ENCODE peak calls at places on chromosomes 16 and 17, in six cellular contexts. W is mesenchymal stem cell, M is mesendoderm, R is H9, L is IMR-90, I is neuronal stem cell. A is an unnamed sample.

GRCh38 chr16:27367463-27368357 is 34.3 kb upstream of the IL21R start:
- DNase-seq in W (peak; percentile 69), M (peak; percentile 78), R (peak; percentile 81), L (peak; percentile 63), I (peak; percentile 56), A (peak; percentile 65)

GRCh38 chr17:14474591-14474990 is 173.7 kb downstream of the HS3ST3B1 start:
- DNase-seq in W (no peak), M (no peak), R (no peak), L (no peak), I (no peak), A (peak; percentile 76)

GRCh38 chr17:57257911-57258885 is 1.9 kb downstream of the MSI2 start:
- DNase-seq in W (peak; percentile 26), M (peak; percentile 78), R (no peak), L (no peak), I (peak; percentile 44), A (peak; percentile 27)

GRCh38 chr16:24996731-24997130 is 18.4 kb downstream of the ARHGAP17 start:
- DNase-seq in W (no peak), M (no peak), R (no peak), L (no peak), I (no peak), A (no peak)

GRCh38 chr17:6669479-6670212 is 18.1 kb downstream of the C17orf100 start:
- DNase-seq in W (no peak), M (peak; percentile 17), R (peak; percentile 58), L (no peak), I (no peak), A (no peak)

GRCh38 chr17:67359960-67360817 is 6.2 kb downstream of the PSMD12 start:
- DNase-seq in W (peak; percentile 18), M (peak; percentile 76), R (no peak), L (peak; percentile 45), I (no peak), A (no peak)

GRCh38 chr16:57000271-57001025 is 11.1 kb downstream of the NLRC5 start:
- DNase-seq in W (peak; percentile 93), M (no peak), R (no peak), L (peak; percentile 97), I (no peak), A (no peak)

GRCh38 chr17:7888184-7888920 is at the start of gene CHD3:
- DNase-seq in W (peak; percentile 68), M (peak; percentile 56), R (peak; percentile 44), L (peak; percentile 21), I (no peak), A (peak; percentile 78)

GRCh38 chr17:17061516-17061915 is 19.3 kb downstream of the MPRIP start:
- DNase-seq in W (no peak), M (no peak), R (peak; percentile 10), L (no peak), I (no peak), A (no peak)

GRCh38 chr16:66403531-66404145 is 23.5 kb upstream of the BEAN1 start:
- DNase-seq in W (no peak), M (no peak), R (no peak), L (no peak), I (no peak), A (no peak)

GRCh38 chr17:60392845-60393702 is 1.1 kb upstream of the USP32 start:
- DNase-seq in W (peak; percentile 74), M (peak; percentile 33), R (no peak), L (peak; percentile 60), I (no peak), A (no peak)

GRCh38 chr16:73020409-73020884 is 27.5 kb downstream of the ZFHX3 start:
- DNase-seq in W (peak; percentile 78), M (no peak), R (no peak), L (peak; percentile 92), I (no peak), A (peak; percentile 45)

GRCh38 chr16:3182608-3183444 is 5.2 kb upstream of the OR1F1 start:
- DNase-seq in W (peak; percentile 65), M (peak; percentile 90), R (peak; percentile 84), L (peak; percentile 55), I (no peak), A (peak; percentile 59)

GRCh38 chr17:10471853-10472252 is 2.5 kb upstream of the MYH4 start:
- DNase-seq in W (peak; percentile 1), M (no peak), R (no peak), L (peak; percentile 3), I (no peak), A (no peak)

GRCh38 chr17:41411072-41411840 is 13.1 kb downstream of the KRT37 start:
- DNase-seq in W (no peak), M (no peak), R (no peak), L (no peak), I (no peak), A (no peak)

GRCh38 chr16:87854053-87854906 is 15.0 kb downstream of the SLC7A5 start:
- DNase-seq in W (no peak), M (no peak), R (no peak), L (no peak), I (no peak), A (no peak)

GRCh38 chr17:36575028-36575427 is 16.7 kb upstream of the DHRS11 start:
- DNase-seq in W (no peak), M (no peak), R (no peak), L (no peak), I (no peak), A (no peak)

GRCh38 chr16:58026139-58026704 is 668 bp downstream of the MMP15 start:
- DNase-seq in W (peak; percentile 61), M (peak; percentile 61), R (no peak), L (peak; percentile 17), I (peak; percentile 43), A (peak; percentile 44)

GRCh38 chr17:63519116-63519881 is 3.9 kb upstream of the KCNH6 start:
- DNase-seq in W (no peak), M (no peak), R (no peak), L (no peak), I (no peak), A (no peak)
- H3K23ac ChIP-seq in W (peak overlapping the region; percentile 23), M (no peak overlapping the region), R (no peak overlapping the region), L (no peak overlapping the region), I (no peak overlapping the region), A (no peak overlapping the region)

GRCh38 chr17:5194346-5194745 is 2.7 kb upstream of the ZNF594 start:
- DNase-seq in W (no peak), M (no peak), R (no peak), L (no peak), I (no peak), A (no peak)

GRCh38 chr17:5191541-5192417 is at the start of gene ZNF594:
- DNase-seq in W (peak; percentile 92), M (peak; percentile 97), R (peak; percentile 99), L (peak; percentile 94), I (peak; percentile 90), A (peak; percentile 89)
- H3K23ac ChIP-seq in W (peak within 1 kb of the TSS; percentile 94), M (no peak within 1 kb of the TSS), R (no peak within 1 kb of the TSS), L (peak within 1 kb of the TSS; percentile 81), I (peak within 1 kb of the TSS; percentile 94), A (no peak within 1 kb of the TSS)

DNA sequence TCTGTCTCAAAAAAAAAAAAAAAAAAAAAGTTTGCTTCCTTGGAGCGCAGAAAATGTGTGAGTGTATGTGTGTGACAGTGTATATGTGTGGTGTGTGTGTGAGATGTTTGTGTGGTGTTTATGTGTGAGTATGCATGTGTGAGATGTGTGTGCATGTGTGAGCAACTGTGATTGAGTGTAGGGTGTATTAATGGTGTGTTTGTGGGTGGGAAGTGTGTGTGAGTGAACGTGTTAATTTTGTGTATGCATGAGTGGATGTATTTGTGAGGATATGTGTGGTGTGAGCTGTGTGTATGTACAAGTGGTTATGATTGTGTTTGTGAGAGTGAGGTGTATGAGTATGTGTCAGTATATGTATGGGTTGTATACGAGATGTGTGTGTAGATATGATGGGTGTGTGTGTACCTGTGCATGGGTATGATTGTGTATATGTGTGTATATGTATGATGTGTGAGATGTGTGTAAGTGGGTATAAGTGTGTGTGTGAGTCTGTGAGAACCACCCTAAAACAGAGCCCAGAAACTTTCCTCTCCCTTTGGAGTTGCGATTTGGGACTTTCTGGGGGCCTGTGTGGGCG is 22.5 kb upstream of the ETV4 start:
- DNase-seq in W (no peak), M (no peak), R (no peak), L (no peak), I (no peak), A (no peak)
- H3K23ac ChIP-seq in W (no peak overlapping the region), M (no peak overlapping the region), R (no peak overlapping the region), L (no peak overlapping the region), I (no peak overlapping the region), A (peak overlapping the region; percentile 25)

GRCh38 chr16:64957246-64957645 is 164.6 kb downstream of the CDH11 start:
- DNase-seq in W (no peak), M (no peak), R (no peak), L (no peak), I (no peak), A (no peak)
- H3K23ac ChIP-seq in W (no peak overlapping the region), M (no peak overlapping the region), R (no peak overlapping the region), L (no peak overlapping the region), I (no peak overlapping the region), A (no peak overlapping the region)

GRCh38 chr16:14296663-14297062 is 225.5 kb downstream of the MRTFB start:
- DNase-seq in W (no peak), M (no peak), R (no peak), L (no peak), I (no peak), A (no peak)
- H3K23ac ChIP-seq in W (no peak overlapping the region), M (no peak overlapping the region), R (no peak overlapping the region), L (no peak overlapping the region), I (no peak overlapping the region), A (no peak overlapping the region)

DNA sequence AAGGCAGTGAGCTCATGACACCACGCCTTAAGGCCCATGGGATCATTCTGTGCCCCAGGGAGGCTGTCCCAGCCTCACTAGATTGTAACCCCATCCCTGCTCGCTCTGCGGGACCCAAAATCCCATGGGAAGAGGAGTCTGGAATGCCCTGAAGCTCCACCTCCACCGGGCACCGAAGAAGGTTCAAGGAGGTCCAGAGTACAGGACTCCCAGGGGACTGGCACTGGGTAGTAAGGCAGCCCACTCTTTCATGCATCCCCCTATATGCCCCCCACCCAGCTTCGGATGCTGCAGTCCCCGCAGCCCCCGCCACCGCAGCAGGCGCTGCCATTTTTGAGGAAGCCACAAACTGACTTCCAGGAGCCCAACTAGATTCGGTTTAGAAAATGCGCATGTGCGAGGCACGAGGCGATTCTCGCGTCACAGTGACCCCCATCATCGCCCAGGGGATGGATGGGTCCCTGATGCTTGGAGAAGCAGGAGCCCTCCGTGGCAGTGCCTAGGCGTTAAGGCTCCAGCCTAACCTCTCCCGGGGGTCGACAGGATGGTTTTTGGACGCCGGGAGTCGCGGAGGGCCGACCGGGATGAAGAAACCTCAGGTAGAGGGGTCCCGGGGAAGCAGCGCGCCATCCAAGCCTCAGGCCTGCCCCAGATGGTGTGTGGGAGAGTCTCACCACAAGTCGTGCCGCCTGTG is 1681.0 kb downstream of the TP53TG3F start:
- DNase-seq in W (no peak), M (no peak), R (no peak), L (no peak), I (no peak), A (no peak)
- H3K23ac ChIP-seq in W (no peak overlapping the region), M (no peak overlapping the region), R (no peak overlapping the region), L (no peak overlapping the region), I (no peak overlapping the region), A (no peak overlapping the region)

GRCh38 chr17:81013642-81014041 is 21.3 kb upstream of the BAIAP2 start:
- DNase-seq in W (no peak), M (no peak), R (no peak), L (no peak), I (no peak), A (no peak)

GRCh38 chr17:81012574-81013447 is 21.2 kb downstream of the CHMP6 start:
- DNase-seq in W (no peak), M (no peak), R (no peak), L (no peak), I (no peak), A (no peak)

GRCh38 chr17:81010935-81011334 is 19.3 kb downstream of the CHMP6 start:
- DNase-seq in W (no peak), M (no peak), R (no peak), L (no peak), I (no peak), A (no peak)

GRCh38 chr17:81009124-81009523 is 17.5 kb downstream of the CHMP6 start:
- DNase-seq in W (no peak), M (no peak), R (no peak), L (no peak), I (no peak), A (no peak)

GRCh38 chr17:81011951-81012350 is 20.3 kb downstream of the CHMP6 start:
- DNase-seq in W (no peak), M (no peak), R (no peak), L (no peak), I (no peak), A (no peak)
- H3K23ac ChIP-seq in W (no peak overlapping the region), M (no peak overlapping the region), R (no peak overlapping the region), L (no peak overlapping the region), I (no peak overlapping the region), A (no peak overlapping the region)

A was measured in trophoblast cell.